ENCODE peak calls at places on chromosomes 12 and 14, in five cellular contexts. D is A549, R is K562, J is GM12878, E is HepG2. U is an unnamed sample.

GRCh38 chr14:94129758-94130414 is 482 bp upstream of the IFI27L2 start:
- DNase-seq in D (peak; percentile 52), R (peak; percentile 37), J (no peak), E (no peak), U (peak; percentile 73)

GRCh38 chr12:46124848-46125619 is 134.7 kb upstream of the SCAF11 start:
- DNase-seq in D (peak; percentile 87), R (peak; percentile 39), J (no peak), E (peak; percentile 59), U (peak; percentile 80)

GRCh38 chr12:127381681-127382080 is 885.3 kb upstream of the TMEM132C start:
- DNase-seq in D (no peak), R (no peak), J (no peak), E (no peak), U (no peak)

GRCh38 chr14:95483843-95484165 is 32.6 kb downstream of the SYNE3 start:
- DNase-seq in D (no peak), R (no peak), J (no peak), E (no peak), U (no peak)

GRCh38 chr14:21486640-21487087 is 9.7 kb downstream of the TOX4 start:
- DNase-seq in D (no peak), R (no peak), J (no peak), E (no peak), U (no peak)

GRCh38 chr14:61737913-61738312 is 24.3 kb upstream of the SNAPC1 start:
- DNase-seq in D (no peak), R (no peak), J (no peak), E (no peak), U (no peak)

GRCh38 chr12:96195845-96196451 is 1.8 kb downstream of the ELK3 start:
- DNase-seq in D (peak; percentile 35), R (no peak), J (no peak), E (no peak), U (peak; percentile 22)

GRCh38 chr12:114611145-114612018 is 72.6 kb downstream of the TBX3 start:
- DNase-seq in D (peak; percentile 87), R (no peak), J (no peak), E (peak; percentile 100), U (no peak)

GRCh38 chr12:68428724-68429580 is 96.8 kb upstream of the MDM1 start:
- DNase-seq in D (no peak), R (no peak), J (no peak), E (peak; percentile 5), U (no peak)

GRCh38 chr12:122203301-122203967 is at the start of gene B3GNT4:
- DNase-seq in D (peak; percentile 71), R (peak; percentile 91), J (no peak), E (no peak), U (peak; percentile 85)

GRCh38 chr14:73365727-73366126 is 92.6 kb downstream of the NUMB start:
- DNase-seq in D (no peak), R (no peak), J (no peak), E (peak; percentile 76), U (no peak)

GRCh38 chr12:7934153-7934552 is 1.8 kb downstream of the SLC2A3 start:
- DNase-seq in D (no peak), R (peak; percentile 19), J (no peak), E (no peak), U (no peak)

GRCh38 chr12:112768278-112768677 is 23.3 kb upstream of the RPH3A start:
- DNase-seq in D (no peak), R (no peak), J (no peak), E (no peak), U (no peak)

GRCh38 chr12:12442548-12443071 is 85.7 kb downstream of the BORCS5 start:
- DNase-seq in D (no peak), R (peak; percentile 12), J (no peak), E (no peak), U (no peak)

GRCh38 chr12:96221391-96221790 is 27.2 kb downstream of the ELK3 start:
- DNase-seq in D (no peak), R (no peak), J (no peak), E (no peak), U (no peak)

GRCh38 chr12:126952106-126953007 is 1314.6 kb upstream of the TMEM132C start:
- DNase-seq in D (no peak), R (no peak), J (no peak), E (no peak), U (no peak)

GRCh38 chr12:32074432-32074831 is 32.2 kb upstream of the BICD1 start:
- DNase-seq in D (no peak), R (no peak), J (no peak), E (no peak), U (peak; percentile 25)

GRCh38 chr14:25431211-25432076 is 381.5 kb upstream of the STXBP6 start:
- DNase-seq in D (peak; percentile 50), R (no peak), J (no peak), E (peak; percentile 53), U (peak; percentile 76)

GRCh38 chr12:90280564-90281058 is 572.0 kb upstream of the ATP2B1 start:
- DNase-seq in D (no peak), R (no peak), J (peak; percentile 52), E (no peak), U (no peak)

GRCh38 chr14:75443203-75443969 is 15.6 kb downstream of the JDP2 start:
- DNase-seq in D (no peak), R (no peak), J (no peak), E (no peak), U (no peak)
- TF ChIP-seq JUNB in D (no peak), R (no peak), J (no peak), E (no peak), U (no peak)

GRCh38 chr12:87509233-87509820 is 519.9 kb downstream of the C12orf50 start:
- DNase-seq in D (peak; percentile 73), R (no peak), J (no peak), E (no peak), U (peak; percentile 5)
- TF ChIP-seq JUNB in D (peak; percentile 32), R (no peak), J (no peak), E (no peak), U (no peak)

DNA sequence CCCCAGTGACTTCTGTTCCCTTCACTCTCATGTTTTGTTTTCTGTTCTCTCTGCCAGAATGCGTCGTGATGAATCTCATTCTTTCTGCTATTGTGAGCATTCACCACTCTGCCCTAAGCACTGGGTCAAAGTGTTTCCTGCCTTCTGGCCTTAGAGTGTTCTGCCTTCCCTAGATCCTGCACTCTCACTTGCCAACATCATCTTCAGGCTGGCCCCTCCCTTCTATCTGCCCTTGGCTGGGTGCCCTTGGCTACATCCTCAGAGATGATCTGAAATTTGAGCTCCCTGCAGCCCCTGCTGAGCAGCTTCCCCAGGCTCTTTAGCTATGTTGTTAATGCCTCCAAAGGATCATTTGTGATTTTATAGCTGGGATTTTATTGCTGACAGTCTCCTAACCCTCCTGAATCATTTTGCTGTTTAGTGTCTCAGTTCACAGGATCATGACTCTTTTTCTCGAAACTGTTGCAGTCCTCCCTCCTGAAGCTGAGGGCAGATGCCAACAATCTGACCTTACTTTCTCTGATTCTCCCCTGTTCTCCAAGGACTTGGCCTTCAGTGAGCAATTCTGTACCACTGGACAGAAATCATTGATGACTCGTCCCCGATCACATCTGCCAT is 4.5 kb downstream of the DHRS2 start:
- DNase-seq in D (no peak), R (no peak), J (no peak), E (peak; percentile 54), U (peak; percentile 48)
- TF ChIP-seq JUNB in D (no peak), R (no peak), J (no peak), E (no peak), U (no peak)

GRCh38 chr14:80275208-80275850 is 64.0 kb upstream of the DIO2 start:
- DNase-seq in D (no peak), R (no peak), J (no peak), E (no peak), U (no peak)

DNA sequence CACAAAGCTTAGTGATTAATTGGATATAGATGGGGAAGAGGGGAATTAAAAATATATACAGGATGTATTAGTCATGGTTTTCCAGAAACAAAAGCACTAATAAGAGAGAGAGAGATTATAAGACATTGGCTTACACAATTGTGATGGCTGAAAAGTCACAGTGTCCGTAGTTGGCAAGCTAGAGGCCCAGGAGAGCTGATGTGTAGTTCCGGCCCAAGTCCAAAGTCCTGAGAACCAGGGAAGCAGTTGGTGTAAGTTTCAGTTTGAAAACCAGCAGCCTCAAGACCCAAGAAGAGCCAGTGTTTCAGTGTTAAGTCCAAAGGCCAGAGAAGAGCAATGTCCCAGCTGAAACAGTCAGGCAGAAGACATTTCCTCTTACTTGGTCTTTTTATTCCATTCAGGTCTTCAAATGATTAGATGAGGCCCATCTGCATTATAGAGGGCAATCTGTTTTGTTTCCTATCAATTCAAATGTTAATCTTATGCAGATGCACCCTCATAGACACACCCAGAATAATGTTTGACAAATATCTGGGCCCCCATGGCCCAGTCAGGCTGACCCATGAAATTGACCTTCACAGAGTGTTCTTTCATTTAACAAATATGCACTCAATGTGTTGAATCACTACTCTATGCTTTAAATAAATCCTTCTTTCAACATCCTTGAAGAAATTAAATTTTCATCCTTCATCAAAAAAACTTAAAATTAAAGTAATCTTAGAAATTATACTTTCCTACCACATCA is 67.2 kb upstream of the DIO2 start:
- DNase-seq in D (peak; percentile 9), R (no peak), J (no peak), E (no peak), U (no peak)
- TF ChIP-seq JUNB in D (no peak), R (no peak), J (no peak), E (no peak), U (no peak)

GRCh38 chr12:78085562-78086182 is 255.0 kb downstream of the NAV3 start:
- DNase-seq in D (no peak), R (no peak), J (no peak), E (no peak), U (no peak)

GRCh38 chr12:78086553-78087362 is 256.1 kb downstream of the NAV3 start:
- DNase-seq in D (no peak), R (no peak), J (no peak), E (no peak), U (no peak)

GRCh38 chr12:78087363-78087675 is 256.6 kb downstream of the NAV3 start:
- DNase-seq in D (no peak), R (no peak), J (no peak), E (no peak), U (no peak)

GRCh38 chr12:78088391-78088832 is 257.7 kb downstream of the NAV3 start:
- DNase-seq in D (peak; percentile 4), R (no peak), J (no peak), E (no peak), U (no peak)
- TF ChIP-seq JUNB in D (no peak), R (no peak), J (no peak), E (no peak), U (no peak)

DNA sequence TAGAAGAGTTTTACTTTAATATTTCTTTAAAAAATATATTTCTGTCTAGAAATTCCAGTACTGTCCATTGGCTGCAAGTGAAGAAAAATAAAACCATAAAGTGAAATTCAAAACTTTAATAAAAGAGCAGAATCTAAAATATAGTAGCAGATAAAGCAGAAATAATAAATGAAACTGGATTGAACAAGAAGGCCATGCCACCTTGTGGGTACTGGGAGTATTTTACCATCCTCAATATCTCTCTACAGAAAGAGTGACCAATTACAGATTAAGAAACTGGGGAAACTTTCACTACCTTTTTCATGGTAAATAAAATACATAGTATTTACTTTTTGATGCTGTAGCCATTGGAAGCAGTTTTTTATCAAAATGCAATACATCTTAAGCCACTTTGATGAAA is 220.5 kb downstream of the BCAT1 start:
- DNase-seq in D (peak; percentile 14), R (no peak), J (no peak), E (peak; percentile 18), U (peak; percentile 50)
- TF ChIP-seq JUNB in D (no peak), R (no peak), J (no peak), E (no peak), U (no peak)

GRCh38 chr14:32478027-32478426 is 148.9 kb downstream of the AKAP6 start:
- DNase-seq in D (no peak), R (no peak), J (no peak), E (no peak), U (no peak)
- TF ChIP-seq JUNB in D (no peak), R (no peak), J (no peak), E (no peak), U (no peak)